ENCODE peak calls at places on chromosomes 5 and 9, in ten cellular contexts. Q, D, Y, N, U, I, T, E, B and P are unnamed samples.

GRCh38 chr9:131407717-131408195 is 13.9 kb downstream of the PRRC2B start:
- DNase-seq in Y (peak; percentile 81), Q (no peak), D (peak; percentile 44), E (no peak), B (no peak), T (peak; percentile 57), U (no peak), N (no peak), I (no peak), P (peak; percentile 50)

GRCh38 chr5:142924135-142924883 is 154.1 kb downstream of the ARHGAP26 start:
- DNase-seq in E (no peak), U (no peak), Q (no peak), T (no peak), N (peak; percentile 5), B (no peak), I (no peak), Y (no peak), D (no peak), P (no peak)

GRCh38 chr9:97307091-97307490 is 368 bp upstream of the CCDC180 start:
- DNase-seq in T (no peak), Q (peak; percentile 68), Y (peak; percentile 59), N (no peak), E (peak; percentile 14), D (no peak), I (peak; percentile 87), U (peak; percentile 85), B (peak; percentile 80), P (peak; percentile 56)

GRCh38 chr5:116273458-116274242 is 188.8 kb downstream of the COMMD10 start:
- DNase-seq in N (no peak), E (no peak), Y (no peak), D (no peak), B (no peak), U (no peak), I (no peak), T (no peak), Q (no peak), P (no peak)

GRCh38 chr5:43192558-43193170 is 639 bp downstream of the NIM1K start:
- DNase-seq in Q (no peak), Y (peak; percentile 60), N (no peak), U (peak; percentile 70), E (no peak), T (peak; percentile 17), D (no peak), B (no peak), I (peak; percentile 15), P (no peak)

GRCh38 chr9:97531750-97532383 is 30.4 kb downstream of the TMOD1 start:
- DNase-seq in E (no peak), N (no peak), T (no peak), D (no peak), B (no peak), I (no peak), U (no peak), Q (no peak), Y (no peak), P (peak; percentile 46)

GRCh38 chr5:58933891-58934628 is 351.2 kb downstream of the RAB3C start:
- DNase-seq in U (no peak), N (no peak), Y (no peak), Q (no peak), D (peak; percentile 22), B (no peak), T (peak; percentile 72), I (no peak), E (no peak), P (no peak)

GRCh38 chr9:113646491-113646890 is 183.0 kb downstream of the RGS3 start:
- DNase-seq in I (no peak), B (no peak), T (no peak), N (no peak), E (no peak), Q (no peak), Y (no peak), U (no peak), D (no peak), P (no peak)

GRCh38 chr5:54764691-54765090 is 220.7 kb downstream of the ESM1 start:
- DNase-seq in T (no peak), Y (no peak), N (no peak), B (no peak), Q (no peak), I (no peak), E (no peak), U (no peak), D (no peak), P (no peak)

GRCh38 chr9:86945868-86946711 is 1.2 kb downstream of the GAS1 start:
- DNase-seq in N (peak; percentile 6), Y (peak; percentile 82), B (peak; percentile 73), U (peak; percentile 83), E (no peak), Q (peak; percentile 66), T (peak; percentile 73), I (peak; percentile 82), D (peak; percentile 31), P (peak; percentile 59)

GRCh38 chr9:130288393-130288792 is 22.8 kb downstream of the HMCN2 start:
- DNase-seq in N (no peak), I (no peak), T (no peak), D (no peak), U (peak; percentile 65), Q (no peak), Y (no peak), B (no peak), E (no peak), P (no peak)

GRCh38 chr9:96038271-96038670 is 162.8 kb downstream of the ERCC6L2 start:
- DNase-seq in Y (no peak), E (no peak), D (no peak), B (no peak), I (no peak), N (no peak), U (no peak), Q (no peak), T (no peak), P (no peak)

GRCh38 chr5:37905230-37905629 is 65.4 kb upstream of the GDNF start:
- DNase-seq in Y (no peak), I (no peak), U (no peak), Q (no peak), B (no peak), T (no peak), N (no peak), D (no peak), E (no peak), P (no peak)

GRCh38 chr5:140356878-140357730 is 2.9 kb upstream of the SLC4A9 start:
- DNase-seq in D (no peak), E (no peak), I (no peak), U (no peak), N (no peak), T (no peak), B (no peak), Q (no peak), Y (no peak), P (no peak)

GRCh38 chr9:136339173-136339957 is 12.0 kb downstream of the GPSM1 start:
- DNase-seq in T (no peak), Q (peak; percentile 85), U (peak; percentile 85), N (peak; percentile 73), Y (peak; percentile 72), B (peak; percentile 98), E (no peak), D (no peak), I (peak; percentile 83), P (no peak)

GRCh38 chr9:42852133-42852532 is 668.7 kb downstream of the SPATA31A6 start:
- DNase-seq in B (peak; percentile 26), I (peak; percentile 72), N (no peak), D (no peak), U (peak; percentile 60), T (no peak), Y (peak; percentile 16), Q (no peak), E (peak; percentile 3), P (no peak)

GRCh38 chr5:132481243-132482211 is 9.0 kb downstream of the IRF1 start:
- DNase-seq in T (no peak), N (no peak), E (no peak), I (no peak), D (peak; percentile 42), Q (no peak), Y (no peak), U (no peak), B (no peak), P (no peak)

GRCh38 chr9:120715331-120715924 is 1.2 kb upstream of the MEGF9 start:
- DNase-seq in D (no peak), N (no peak), U (no peak), I (peak; percentile 54), Y (no peak), E (no peak), T (no peak), Q (no peak), B (no peak), P (peak; percentile 73)

GRCh38 chr5:87412417-87413115 is at the start of gene CCNH:
- DNase-seq in B (peak; percentile 70), T (peak; percentile 98), D (peak; percentile 94), U (peak; percentile 97), E (peak; percentile 96), Q (peak; percentile 99), I (peak; percentile 99), N (peak; percentile 99), Y (peak; percentile 99), P (peak; percentile 99)

GRCh38 chr5:170848033-170848432 is 13.8 kb upstream of the RANBP17 start:
- DNase-seq in T (no peak), U (no peak), B (no peak), N (no peak), I (peak; percentile 16), Y (no peak), E (no peak), Q (no peak), D (no peak), P (no peak)

GRCh38 chr9:9091387-9091786 is 1291.8 kb upstream of the DMAC1 start:
- DNase-seq in D (no peak), B (no peak), E (no peak), N (no peak), T (no peak), U (no peak), Q (no peak), I (peak; percentile 42), Y (no peak), P (no peak)

GRCh38 chr5:6745706-6746217 is 32.5 kb downstream of the TENT4A start:
- DNase-seq in Y (peak; percentile 35), T (peak; percentile 48), U (no peak), D (peak; percentile 3), N (peak; percentile 69), I (peak; percentile 68), B (peak; percentile 63), Q (no peak), E (peak; percentile 32), P (no peak)

GRCh38 chr5:151081426-151082273 is 816 bp upstream of the TNIP1 start:
- DNase-seq in N (no peak), T (no peak), Y (no peak), B (no peak), E (no peak), U (no peak), Q (no peak), I (peak; percentile 86), D (no peak), P (peak; percentile 86)

GRCh38 chr9:116282598-116282997 is 129.0 kb downstream of the PAPPA start:
- DNase-seq in D (no peak), E (no peak), I (no peak), B (no peak), Y (no peak), T (no peak), N (no peak), U (no peak), Q (no peak), P (no peak)

GRCh38 chr9:89928106-89928505 is 323.3 kb downstream of the GADD45G start:
- DNase-seq in T (no peak), Q (no peak), I (no peak), N (no peak), D (no peak), U (no peak), B (no peak), E (no peak), Y (no peak), P (no peak)

GRCh38 chr5:76537073-76537543 is 86.1 kb downstream of the F2RL2 start:
- DNase-seq in U (no peak), I (peak; percentile 34), E (no peak), Y (no peak), B (no peak), D (no peak), T (no peak), N (no peak), Q (no peak), P (no peak)

GRCh38 chr5:13985736-13986418 is 41.4 kb upstream of the DNAH5 start:
- DNase-seq in U (no peak), T (no peak), I (no peak), B (peak; percentile 78), Q (no peak), D (no peak), N (no peak), E (peak; percentile 81), Y (no peak), P (no peak)

GRCh38 chr9:126157826-126158431 is 168.7 kb upstream of the MVB12B start:
- DNase-seq in B (no peak), D (no peak), Y (no peak), E (no peak), I (no peak), Q (peak; percentile 14), U (no peak), T (no peak), N (no peak), P (no peak)